ENCODE peak calls at places on chromosomes 6 and 20, in four cellular contexts. N, S, D and L are unnamed samples.

GRCh38 chr20:49345538-49345937 is 67.7 kb upstream of the ZNFX1 start:
- DNase-seq in S (no peak), N (peak), D (no peak), L (no peak)

GRCh38 chr6:75528423-75528822 is 34.8 kb upstream of the FILIP1 start:
- DNase-seq in D (no peak), N (no peak), S (no peak), L (no peak)

GRCh38 chr6:157558487-157559200 is 177.7 kb downstream of the ZDHHC14 start:
- DNase-seq in N (no peak), S (no peak), D (no peak), L (no peak)

GRCh38 chr6:144895313-144895712 is 610.2 kb downstream of the UTRN start:
- DNase-seq in S (no peak), D (no peak), N (no peak), L (no peak)

GRCh38 chr6:151012321-151013294 is 147.1 kb downstream of the MTHFD1L start:
- DNase-seq in D (no peak), N (no peak), S (no peak), L (no peak)

GRCh38 chr20:50273601-50274491 is 83.2 kb downstream of the CEBPB start:
- DNase-seq in N (no peak), D (no peak), S (no peak), L (no peak)

GRCh38 chr6:111105578-111105977 is 18.3 kb downstream of the SLC16A10 start:
- DNase-seq in D (no peak), N (peak), S (no peak), L (no peak)

GRCh38 chr20:50396623-50397022 is 113.6 kb upstream of the PTPN1 start:
- DNase-seq in N (no peak), D (no peak), S (no peak), L (no peak)

GRCh38 chr6:43635387-43636311 is at the start of gene MAD2L1BP:
- DNase-seq in D (peak), N (peak), S (peak), L (peak)

GRCh38 chr6:16200231-16200941 is 38.0 kb upstream of the GMPR start:
- DNase-seq in N (no peak), S (no peak), D (no peak), L (peak)

GRCh38 chr6:123994891-123995635 is 191.4 kb downstream of the NKAIN2 start:
- DNase-seq in D (no peak), N (no peak), S (no peak), L (no peak)

GRCh38 chr6:100126682-100127484 is 132.9 kb upstream of the MCHR2 start:
- DNase-seq in S (no peak), D (no peak), N (no peak), L (no peak)

GRCh38 chr20:17610566-17611289 is 40.9 kb downstream of the DSTN start:
- DNase-seq in D (peak), N (no peak), S (no peak), L (no peak)

GRCh38 chr20:5513975-5514516 is 197.3 kb upstream of the PROKR2 start:
- DNase-seq in D (no peak), N (peak), S (no peak), L (no peak)

GRCh38 chr6:79570129-79570801 is 33.0 kb upstream of the LCA5 start:
- DNase-seq in N (peak), D (no peak), S (no peak), L (no peak)